ENCODE peak calls at places on chromosomes 5 and 9, in seven cellular contexts. One of them, this sample, is unnamed.

GRCh38 chr9:134442087-134442470 is 115.8 kb downstream of the RXRA start:
- DNase-seq in WTC11: no peak
- DNase-seq in fibroblast of the aortic adventitia: no peak
- DNase-seq in colonic mucosa: no peak
- DNase-seq in kidney: no peak
- DNase-seq in cardiac fibroblast: peak
- DNase-seq in epithelial cell of esophagus: no peak
- DNase-seq in this sample: peak

GRCh38 chr9:22240619-22241018 is 206.0 kb upstream of the DMRTA1 start:
- DNase-seq in WTC11: no peak
- DNase-seq in fibroblast of the aortic adventitia: peak
- DNase-seq in colonic mucosa: no peak
- DNase-seq in kidney: no peak
- DNase-seq in cardiac fibroblast: peak
- DNase-seq in epithelial cell of esophagus: peak
- DNase-seq in this sample: peak

GRCh38 chr5:10400411-10400810 is 41.3 kb upstream of the ROPN1L start:
- DNase-seq in WTC11: no peak
- DNase-seq in fibroblast of the aortic adventitia: no peak
- DNase-seq in colonic mucosa: no peak
- DNase-seq in kidney: no peak
- DNase-seq in cardiac fibroblast: no peak
- DNase-seq in epithelial cell of esophagus: no peak
- DNase-seq in this sample: no peak

GRCh38 chr5:39256472-39256871 is 37.1 kb upstream of the FYB1 start:
- DNase-seq in WTC11: no peak
- DNase-seq in fibroblast of the aortic adventitia: peak
- DNase-seq in colonic mucosa: peak
- DNase-seq in kidney: no peak
- DNase-seq in cardiac fibroblast: peak
- DNase-seq in epithelial cell of esophagus: peak
- DNase-seq in this sample: peak

GRCh38 chr5:35269006-35269405 is 38.7 kb upstream of the PRLR start:
- DNase-seq in WTC11: no peak
- DNase-seq in fibroblast of the aortic adventitia: no peak
- DNase-seq in colonic mucosa: no peak
- DNase-seq in kidney: no peak
- DNase-seq in cardiac fibroblast: no peak
- DNase-seq in epithelial cell of esophagus: no peak
- DNase-seq in this sample: no peak

GRCh38 chr5:2371419-2371710 is 380.1 kb downstream of the IRX2 start:
- DNase-seq in WTC11: no peak
- DNase-seq in fibroblast of the aortic adventitia: no peak
- DNase-seq in colonic mucosa: no peak
- DNase-seq in kidney: no peak
- DNase-seq in cardiac fibroblast: no peak
- DNase-seq in epithelial cell of esophagus: no peak
- DNase-seq in this sample: no peak

GRCh38 chr9:130954317-130954716 is 15.3 kb upstream of the FIBCD1 start:
- DNase-seq in WTC11: no peak
- DNase-seq in fibroblast of the aortic adventitia: no peak
- DNase-seq in colonic mucosa: no peak
- DNase-seq in kidney: no peak
- DNase-seq in cardiac fibroblast: no peak
- DNase-seq in epithelial cell of esophagus: no peak
- DNase-seq in this sample: no peak

GRCh38 chr9:107350443-107350842 is 67.4 kb downstream of the RAD23B start:
- DNase-seq in WTC11: no peak
- DNase-seq in fibroblast of the aortic adventitia: no peak
- DNase-seq in colonic mucosa: no peak
- DNase-seq in kidney: no peak
- DNase-seq in cardiac fibroblast: no peak
- DNase-seq in epithelial cell of esophagus: no peak
- DNase-seq in this sample: no peak

GRCh38 chr9:34187891-34188240 is 9.0 kb downstream of the UBAP1 start:
- DNase-seq in WTC11: no peak
- DNase-seq in fibroblast of the aortic adventitia: peak
- DNase-seq in colonic mucosa: no peak
- DNase-seq in kidney: no peak
- DNase-seq in cardiac fibroblast: no peak
- DNase-seq in epithelial cell of esophagus: no peak
- DNase-seq in this sample: no peak

GRCh38 chr9:136023401-136024225 is 62.4 kb upstream of the UBAC1 start:
- DNase-seq in WTC11: peak
- DNase-seq in fibroblast of the aortic adventitia: peak
- DNase-seq in colonic mucosa: no peak
- DNase-seq in kidney: peak
- DNase-seq in cardiac fibroblast: peak
- DNase-seq in epithelial cell of esophagus: no peak
- DNase-seq in this sample: peak

GRCh38 chr9:16928179-16928945 is 57.9 kb upstream of the BNC2 start:
- DNase-seq in WTC11: no peak
- DNase-seq in fibroblast of the aortic adventitia: no peak
- DNase-seq in colonic mucosa: no peak
- DNase-seq in kidney: no peak
- DNase-seq in cardiac fibroblast: no peak
- DNase-seq in epithelial cell of esophagus: no peak
- DNase-seq in this sample: no peak

GRCh38 chr9:131641618-131642495 is 96.5 kb downstream of the PRRT1B start:
- DNase-seq in WTC11: no peak
- DNase-seq in fibroblast of the aortic adventitia: no peak
- DNase-seq in colonic mucosa: peak
- DNase-seq in kidney: peak
- DNase-seq in cardiac fibroblast: peak
- DNase-seq in epithelial cell of esophagus: no peak
- DNase-seq in this sample: no peak

GRCh38 chr5:104702212-104702611 is 1139.6 kb upstream of the NUDT12 start:
- DNase-seq in WTC11: no peak
- DNase-seq in fibroblast of the aortic adventitia: no peak
- DNase-seq in colonic mucosa: no peak
- DNase-seq in kidney: no peak
- DNase-seq in cardiac fibroblast: no peak
- DNase-seq in epithelial cell of esophagus: peak
- DNase-seq in this sample: no peak

GRCh38 chr9:21542780-21543179 is 60.7 kb upstream of the IFNE start:
- DNase-seq in WTC11: no peak
- DNase-seq in fibroblast of the aortic adventitia: peak
- DNase-seq in colonic mucosa: no peak
- DNase-seq in kidney: no peak
- DNase-seq in cardiac fibroblast: peak
- DNase-seq in epithelial cell of esophagus: no peak
- DNase-seq in this sample: peak

GRCh38 chr5:3899093-3899492 is 303.5 kb downstream of the IRX1 start:
- DNase-seq in WTC11: no peak
- DNase-seq in fibroblast of the aortic adventitia: no peak
- DNase-seq in colonic mucosa: no peak
- DNase-seq in kidney: no peak
- DNase-seq in cardiac fibroblast: no peak
- DNase-seq in epithelial cell of esophagus: no peak
- DNase-seq in this sample: no peak

GRCh38 chr9:96856363-96857286 is 2.3 kb upstream of the ZNF782 start:
- DNase-seq in WTC11: peak
- DNase-seq in fibroblast of the aortic adventitia: peak
- DNase-seq in colonic mucosa: peak
- DNase-seq in kidney: peak
- DNase-seq in cardiac fibroblast: peak
- DNase-seq in epithelial cell of esophagus: peak
- DNase-seq in this sample: peak

GRCh38 chr9:21906878-21907277 is 87.3 kb downstream of the CDKN2A start:
- DNase-seq in WTC11: no peak
- DNase-seq in fibroblast of the aortic adventitia: no peak
- DNase-seq in colonic mucosa: no peak
- DNase-seq in kidney: no peak
- DNase-seq in cardiac fibroblast: no peak
- DNase-seq in epithelial cell of esophagus: no peak
- DNase-seq in this sample: no peak

GRCh38 chr9:4228606-4229005 is 71.3 kb downstream of the GLIS3 start:
- DNase-seq in WTC11: no peak
- DNase-seq in fibroblast of the aortic adventitia: peak
- DNase-seq in colonic mucosa: peak
- DNase-seq in kidney: no peak
- DNase-seq in cardiac fibroblast: peak
- DNase-seq in epithelial cell of esophagus: peak
- DNase-seq in this sample: peak

DNA sequence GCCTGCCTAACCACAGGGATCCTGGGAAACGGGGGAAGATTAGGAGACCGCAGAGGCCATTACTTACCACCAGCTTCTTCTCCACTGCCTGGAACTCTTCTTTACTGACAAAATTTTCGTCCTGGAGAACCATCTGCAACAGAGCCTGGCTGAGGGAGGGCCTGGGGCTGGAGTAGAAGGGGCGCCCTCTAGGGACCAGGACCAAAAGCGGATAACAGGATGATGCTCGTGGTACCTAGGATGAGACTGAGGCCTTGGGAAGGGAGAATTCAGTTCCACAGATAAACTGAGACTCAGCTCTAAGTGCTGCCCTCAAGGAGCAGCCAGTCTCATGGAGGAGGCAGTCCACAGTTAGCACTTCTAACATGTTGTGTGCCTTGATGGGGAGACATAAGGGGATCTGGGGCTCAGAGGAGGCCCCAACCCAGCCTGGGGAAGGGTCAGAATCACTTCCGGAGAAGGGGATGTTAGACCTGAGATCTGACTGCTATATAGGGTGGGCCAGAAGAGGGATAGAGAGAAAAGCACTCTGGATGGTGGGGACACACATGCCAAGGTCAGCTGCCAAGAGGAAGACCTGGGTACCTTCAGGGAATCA is 1.2 kb downstream of the SPATA24 start:
- DNase-seq in WTC11: peak
- DNase-seq in fibroblast of the aortic adventitia: no peak
- DNase-seq in colonic mucosa: no peak
- DNase-seq in kidney: peak
- DNase-seq in cardiac fibroblast: no peak
- DNase-seq in epithelial cell of esophagus: peak
- DNase-seq in this sample: peak
- TF ChIP-seq CTCF in WTC11: peak
- TF ChIP-seq CTCF in fibroblast of the aortic adventitia: peak
- TF ChIP-seq CTCF in colonic mucosa: peak
- TF ChIP-seq CTCF in kidney: no peak
- TF ChIP-seq CTCF in cardiac fibroblast: peak
- TF ChIP-seq CTCF in epithelial cell of esophagus: peak
- TF ChIP-seq CTCF in this sample: peak

GRCh38 chr5:100900142-100900795 is 2.8 kb downstream of the ST8SIA4 start:
- DNase-seq in WTC11: peak
- DNase-seq in fibroblast of the aortic adventitia: peak
- DNase-seq in colonic mucosa: peak
- DNase-seq in kidney: peak
- DNase-seq in cardiac fibroblast: peak
- DNase-seq in epithelial cell of esophagus: peak
- DNase-seq in this sample: peak
- TF ChIP-seq CTCF in WTC11: no peak
- TF ChIP-seq CTCF in fibroblast of the aortic adventitia: no peak
- TF ChIP-seq CTCF in colonic mucosa: no peak
- TF ChIP-seq CTCF in kidney: no peak
- TF ChIP-seq CTCF in cardiac fibroblast: peak
- TF ChIP-seq CTCF in epithelial cell of esophagus: no peak
- TF ChIP-seq CTCF in this sample: peak

DNA sequence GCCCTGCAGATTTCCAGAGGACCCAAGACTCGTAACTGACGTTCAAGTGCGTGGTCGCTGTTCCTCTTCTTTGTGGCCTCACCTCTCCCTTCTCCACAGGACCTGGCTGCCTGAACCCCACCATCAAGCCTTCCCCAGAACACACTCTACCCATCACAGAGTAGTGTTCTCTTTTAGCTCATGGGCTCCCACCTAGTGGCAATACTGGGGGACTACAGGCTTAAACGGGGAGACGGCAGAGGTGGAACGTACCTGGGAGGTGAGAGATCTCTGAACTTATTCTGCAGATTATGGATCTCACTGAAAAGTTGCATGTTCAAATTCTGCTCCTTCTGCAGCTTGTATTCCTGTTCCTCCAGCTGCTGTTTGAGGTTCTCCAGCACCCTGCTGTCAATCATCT is 140.8 kb downstream of the CDK5RAP2 start:
- DNase-seq in WTC11: peak
- DNase-seq in fibroblast of the aortic adventitia: no peak
- DNase-seq in colonic mucosa: no peak
- DNase-seq in kidney: no peak
- DNase-seq in cardiac fibroblast: peak
- DNase-seq in epithelial cell of esophagus: peak
- DNase-seq in this sample: peak
- TF ChIP-seq CTCF in WTC11: peak
- TF ChIP-seq CTCF in fibroblast of the aortic adventitia: peak
- TF ChIP-seq CTCF in colonic mucosa: no peak
- TF ChIP-seq CTCF in kidney: peak
- TF ChIP-seq CTCF in cardiac fibroblast: peak
- TF ChIP-seq CTCF in epithelial cell of esophagus: peak
- TF ChIP-seq CTCF in this sample: peak

GRCh38 chr9:127223810-127224177 is 40.8 kb upstream of the GARNL3 start:
- DNase-seq in WTC11: peak
- DNase-seq in fibroblast of the aortic adventitia: no peak
- DNase-seq in colonic mucosa: no peak
- DNase-seq in kidney: peak
- DNase-seq in cardiac fibroblast: no peak
- DNase-seq in epithelial cell of esophagus: no peak
- DNase-seq in this sample: no peak

GRCh38 chr9:127225747-127226646 is 38.6 kb upstream of the GARNL3 start:
- DNase-seq in WTC11: no peak
- DNase-seq in fibroblast of the aortic adventitia: no peak
- DNase-seq in colonic mucosa: no peak
- DNase-seq in kidney: no peak
- DNase-seq in cardiac fibroblast: peak
- DNase-seq in epithelial cell of esophagus: peak
- DNase-seq in this sample: no peak

GRCh38 chr9:127224178-127224882 is 40.2 kb upstream of the GARNL3 start:
- DNase-seq in WTC11: peak
- DNase-seq in fibroblast of the aortic adventitia: peak
- DNase-seq in colonic mucosa: peak
- DNase-seq in kidney: peak
- DNase-seq in cardiac fibroblast: peak
- DNase-seq in epithelial cell of esophagus: peak
- DNase-seq in this sample: peak

GRCh38 chr9:127223266-127223665 is 41.3 kb upstream of the GARNL3 start:
- DNase-seq in WTC11: no peak
- DNase-seq in fibroblast of the aortic adventitia: no peak
- DNase-seq in colonic mucosa: no peak
- DNase-seq in kidney: no peak
- DNase-seq in cardiac fibroblast: no peak
- DNase-seq in epithelial cell of esophagus: no peak
- DNase-seq in this sample: no peak

DNA sequence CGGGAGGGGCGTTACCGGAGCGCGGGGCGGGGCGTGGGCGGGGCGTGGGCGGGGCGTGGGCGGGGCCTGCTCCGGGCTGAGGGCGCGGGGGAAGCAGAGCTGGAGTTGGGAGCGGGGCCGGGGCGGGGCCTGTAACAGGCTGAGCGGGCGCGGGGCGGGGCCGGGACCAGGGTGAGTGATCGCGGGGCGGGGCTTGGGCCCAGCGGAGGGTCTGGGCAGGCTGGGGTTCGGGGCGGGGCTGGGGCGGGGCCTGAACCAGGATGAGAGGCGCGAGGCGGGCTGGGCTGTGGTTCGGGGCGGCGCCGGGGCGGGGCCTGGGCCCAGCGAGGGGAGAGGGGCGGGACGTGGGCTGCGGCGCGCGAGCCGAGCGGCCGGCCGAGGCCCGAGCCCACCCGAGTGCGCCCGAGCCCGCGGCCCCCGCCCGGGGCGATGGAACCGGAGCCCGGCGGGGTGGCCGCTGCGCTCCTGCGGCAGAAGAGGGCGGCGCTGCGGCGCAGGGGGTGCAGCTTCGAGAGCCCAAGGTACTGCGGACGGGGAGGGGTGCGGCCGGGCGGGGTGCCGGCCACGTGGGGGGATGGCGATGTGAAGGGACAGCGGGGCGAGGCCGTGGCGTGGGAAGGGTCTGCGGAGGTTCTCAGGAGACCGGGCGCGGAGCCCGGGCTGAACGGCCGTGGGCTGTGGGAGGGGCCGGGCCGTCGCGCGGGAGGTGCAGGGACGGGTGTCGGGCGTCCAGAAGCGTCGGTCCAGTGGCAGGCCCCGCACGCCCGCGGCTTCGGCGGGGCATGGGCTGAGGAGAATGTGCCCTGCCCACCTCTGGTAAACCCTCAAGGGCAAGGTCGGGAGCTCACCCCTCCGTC is 39.5 kb upstream of the GARNL3 start:
- DNase-seq in WTC11: peak
- DNase-seq in fibroblast of the aortic adventitia: peak
- DNase-seq in colonic mucosa: peak
- DNase-seq in kidney: peak
- DNase-seq in cardiac fibroblast: peak
- DNase-seq in epithelial cell of esophagus: peak
- DNase-seq in this sample: peak
- TF ChIP-seq CTCF in WTC11: no peak
- TF ChIP-seq CTCF in fibroblast of the aortic adventitia: no peak
- TF ChIP-seq CTCF in colonic mucosa: no peak
- TF ChIP-seq CTCF in kidney: no peak
- TF ChIP-seq CTCF in cardiac fibroblast: no peak
- TF ChIP-seq CTCF in epithelial cell of esophagus: no peak
- TF ChIP-seq CTCF in this sample: no peak

This sample was measured in fibroblast of pulmonary artery.